ENCODE peak calls at places on chromosomes 5 and 9, in six cellular contexts. U, O, Y, W, J and Z are unnamed samples.

GRCh38 chr9:85089188-85089969 is 419.9 kb downstream of the NTRK2 start:
- DNase-seq in U (no peak), O (no peak), Y (no peak), W (no peak), J (no peak), Z (no peak)

GRCh38 chr5:50978903-50979302 is 312.5 kb downstream of the PARP8 start:
- DNase-seq in U (no peak), O (no peak), Y (no peak), W (no peak), J (no peak), Z (no peak)

GRCh38 chr5:175609504-175609903 is 48.4 kb upstream of the HRH2 start:
- DNase-seq in U (no peak), O (no peak), Y (no peak), W (no peak), J (no peak), Z (no peak)

GRCh38 chr5:14305045-14305444 is 161.9 kb downstream of the TRIO start:
- DNase-seq in U (no peak), O (no peak), Y (no peak), W (peak), J (peak), Z (no peak)

GRCh38 chr5:102554728-102555127 is 55.9 kb upstream of the SLCO6A1 start:
- DNase-seq in U (no peak), O (no peak), Y (no peak), W (no peak), J (peak), Z (no peak)

GRCh38 chr5:168882283-168882682 is 303.1 kb upstream of the PANK3 start:
- DNase-seq in U (no peak), O (no peak), Y (no peak), W (no peak), J (no peak), Z (no peak)

GRCh38 chr5:13019729-13020128 is 924.8 kb downstream of the DNAH5 start:
- DNase-seq in U (no peak), O (no peak), Y (no peak), W (no peak), J (no peak), Z (no peak)

GRCh38 chr5:113052041-113052795 is 75.6 kb downstream of the DCP2 start:
- DNase-seq in U (no peak), O (no peak), Y (no peak), W (no peak), J (no peak), Z (no peak)

GRCh38 chr5:163914911-163915310 is 409.5 kb downstream of the MAT2B start:
- DNase-seq in U (no peak), O (no peak), Y (no peak), W (no peak), J (peak), Z (peak)

GRCh38 chr5:179509239-179509638 is 41.1 kb upstream of the RUFY1 start:
- DNase-seq in U (no peak), O (no peak), Y (no peak), W (no peak), J (no peak), Z (no peak)

GRCh38 chr5:163408311-163408923 is 29.0 kb upstream of the CCNG1 start:
- DNase-seq in U (peak), O (peak), Y (peak), W (peak), J (peak), Z (peak)

GRCh38 chr9:133672503-133673259 is 36.5 kb downstream of the DBH start:
- DNase-seq in U (no peak), O (no peak), Y (no peak), W (no peak), J (no peak), Z (no peak)

GRCh38 chr5:107418902-107419301 is 251.8 kb downstream of the EFNA5 start:
- DNase-seq in U (no peak), O (no peak), Y (no peak), W (no peak), J (no peak), Z (no peak)

GRCh38 chr5:4700082-4700481 is 440.0 kb upstream of the ADAMTS16 start:
- DNase-seq in U (peak), O (peak), Y (peak), W (no peak), J (no peak), Z (no peak)

GRCh38 chr5:132406144-132406783 is 36.8 kb downstream of the SLC22A5 start:
- DNase-seq in U (no peak), O (no peak), Y (no peak), W (no peak), J (no peak), Z (no peak)

GRCh38 chr5:139640432-139641115 is 7.6 kb upstream of the CXXC5 start:
- DNase-seq in U (no peak), O (peak), Y (peak), W (no peak), J (no peak), Z (no peak)

GRCh38 chr9:18699749-18700148 is 225.8 kb downstream of the ADAMTSL1 start:
- DNase-seq in U (no peak), O (no peak), Y (no peak), W (no peak), J (no peak), Z (no peak)

GRCh38 chr9:18705763-18706372 is 231.9 kb downstream of the ADAMTSL1 start:
- DNase-seq in U (no peak), O (no peak), Y (no peak), W (no peak), J (no peak), Z (no peak)

GRCh38 chr9:18706648-18707047 is 232.7 kb downstream of the ADAMTSL1 start:
- DNase-seq in U (no peak), O (no peak), Y (no peak), W (no peak), J (no peak), Z (no peak)

GRCh38 chr9:18700714-18701113 is 226.8 kb downstream of the ADAMTSL1 start:
- DNase-seq in U (no peak), O (no peak), Y (no peak), W (no peak), J (no peak), Z (no peak)

GRCh38 chr9:18703086-18703750 is 229.3 kb downstream of the ADAMTSL1 start:
- DNase-seq in U (no peak), O (no peak), Y (no peak), W (peak), J (no peak), Z (no peak)
- TF ChIP-seq CTCF in U (no peak), O (no peak), Y (no peak), W (no peak), J (no peak), Z (no peak)

DNA sequence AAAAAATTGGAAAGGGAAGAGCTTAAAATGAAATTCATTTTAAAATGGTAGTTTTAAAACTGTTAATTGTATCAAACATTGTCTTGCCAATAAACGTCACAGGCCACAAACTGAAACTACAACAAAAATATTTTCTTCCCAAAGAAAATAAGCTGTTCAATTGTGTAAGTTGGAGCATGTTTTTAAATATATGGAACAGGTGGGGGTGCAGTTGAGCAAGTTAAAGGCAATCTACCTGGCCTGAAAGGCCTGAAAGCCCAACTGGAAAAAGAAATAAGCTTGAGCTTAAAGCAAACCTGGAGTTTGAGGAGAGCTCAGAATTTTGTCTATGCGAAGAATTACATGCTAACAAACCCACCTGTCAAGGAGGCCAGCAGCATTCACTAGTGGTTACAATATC is 439.5 kb downstream of the ACTL7B start:
- DNase-seq in U (no peak), O (no peak), Y (no peak), W (peak), J (peak), Z (no peak)
- TF ChIP-seq CTCF in U (no peak), O (peak), Y (no peak), W (no peak), J (no peak), Z (no peak)

DNA sequence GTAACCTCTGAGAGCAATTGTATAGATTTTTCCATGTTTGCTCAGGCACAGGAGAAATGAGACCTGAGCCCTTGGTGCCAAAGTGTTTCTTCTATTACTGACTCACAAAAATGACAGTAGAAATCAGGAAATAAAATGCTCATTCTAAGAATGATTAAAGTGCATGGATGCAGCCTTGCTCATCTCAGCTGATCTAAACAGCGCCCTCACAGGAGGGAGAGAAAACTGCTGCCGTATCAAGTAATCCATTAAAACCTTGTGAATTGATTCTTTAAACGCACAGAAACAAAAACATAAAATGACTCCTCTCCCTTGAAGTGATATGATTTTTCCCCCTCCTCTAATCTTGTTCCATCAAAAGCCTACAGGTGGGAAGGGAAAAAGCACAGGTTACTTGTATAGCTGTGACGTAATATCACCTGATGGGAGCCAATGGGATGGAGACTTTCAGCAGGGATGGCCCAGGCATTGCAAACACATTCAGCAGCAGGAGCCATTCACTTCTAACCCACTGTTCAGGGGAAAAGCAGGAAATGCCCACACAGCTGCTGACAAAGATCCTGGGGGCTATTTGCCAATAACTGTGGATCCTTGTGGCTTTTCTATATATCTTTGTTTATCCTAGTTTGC is 76.7 kb downstream of the PLCXD3 start:
- DNase-seq in U (peak), O (no peak), Y (no peak), W (peak), J (no peak), Z (no peak)
- TF ChIP-seq CTCF in U (peak), O (peak), Y (peak), W (peak), J (no peak), Z (no peak)

DNA sequence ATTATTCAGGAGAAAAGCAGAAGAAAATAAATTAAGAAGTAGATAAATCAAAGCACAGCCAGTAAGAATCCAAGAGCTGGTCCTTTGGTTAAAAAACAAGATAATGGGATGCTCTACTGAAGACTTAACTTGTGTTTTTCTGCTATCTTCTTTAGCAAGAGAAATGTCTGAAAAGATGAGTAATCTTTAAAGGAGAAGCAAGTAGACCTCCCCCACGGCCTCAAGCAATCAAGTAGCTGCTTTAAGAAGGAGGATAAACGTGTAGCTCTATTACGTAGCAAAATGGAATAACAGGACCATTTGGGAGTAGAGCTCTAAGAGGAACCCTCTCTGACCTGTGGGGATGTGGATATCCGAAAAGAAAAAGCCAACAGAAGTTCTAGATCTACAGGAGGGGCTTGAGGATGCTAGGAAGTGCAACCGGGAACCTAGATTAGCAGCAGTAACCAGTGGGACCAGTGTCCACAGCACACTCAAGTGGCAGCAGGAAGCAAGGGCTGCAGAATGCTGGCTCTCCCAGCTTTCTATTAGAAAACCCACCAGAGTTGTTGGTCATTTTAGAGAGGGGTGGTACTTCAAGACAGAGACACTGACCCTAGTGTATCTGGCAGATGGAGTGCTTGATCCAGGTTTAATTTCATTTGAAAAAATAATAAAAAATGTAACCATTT is 185.4 kb downstream of the GABBR2 start:
- DNase-seq in U (peak), O (no peak), Y (no peak), W (peak), J (peak), Z (no peak)
- TF ChIP-seq CTCF in U (no peak), O (peak), Y (peak), W (peak), J (no peak), Z (no peak)

GRCh38 chr5:170403675-170404074 is 14.5 kb upstream of the KCNMB1 start:
- DNase-seq in U (peak), O (no peak), Y (no peak), W (no peak), J (no peak), Z (no peak)
- TF ChIP-seq CTCF in U (no peak), O (no peak), Y (peak), W (no peak), J (no peak), Z (no peak)

GRCh38 chr5:173304591-173304988 is 23.6 kb downstream of the STC2 start:
- DNase-seq in U (no peak), O (no peak), Y (no peak), W (no peak), J (no peak), Z (no peak)

GRCh38 chr5:173303878-173304590 is 24.2 kb downstream of the STC2 start:
- DNase-seq in U (peak), O (no peak), Y (no peak), W (peak), J (peak), Z (no peak)

GRCh38 chr5:173300389-173301047 is 27.7 kb downstream of the STC2 start:
- DNase-seq in U (no peak), O (no peak), Y (no peak), W (no peak), J (no peak), Z (no peak)

GRCh38 chr5:173301695-173302545 is 26.3 kb downstream of the STC2 start:
- DNase-seq in U (no peak), O (no peak), Y (no peak), W (no peak), J (no peak), Z (no peak)

DNA sequence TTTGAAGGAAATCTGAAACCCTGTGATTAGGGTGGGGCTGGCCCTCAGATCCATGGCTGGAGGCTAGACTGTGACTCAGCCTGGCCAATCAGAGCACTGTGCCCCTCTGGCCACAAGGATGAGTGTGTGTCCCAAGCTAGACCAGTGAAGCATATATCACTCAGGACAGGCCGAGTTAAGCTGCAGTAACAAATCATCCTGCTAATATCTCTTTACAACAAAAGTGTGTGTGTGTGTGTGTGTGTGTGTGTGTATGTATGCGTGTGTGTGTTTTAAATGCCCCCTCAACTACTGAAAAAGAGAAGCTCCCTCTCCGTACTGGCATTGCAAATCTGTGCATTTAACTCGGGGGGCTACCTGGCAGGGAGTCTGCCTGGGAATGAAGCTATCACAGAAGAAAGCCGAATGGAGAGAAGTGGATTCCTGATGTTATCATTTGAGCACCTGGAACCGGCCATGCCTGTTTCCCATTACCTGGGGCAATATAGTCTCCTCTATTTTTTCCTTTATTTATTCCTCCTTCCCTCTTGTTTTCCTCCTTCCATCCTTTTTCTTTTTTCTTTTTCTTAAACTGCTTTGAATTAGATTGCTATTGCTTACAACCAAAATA is 25.6 kb downstream of the STC2 start:
- DNase-seq in U (no peak), O (no peak), Y (no peak), W (peak), J (peak), Z (no peak)
- TF ChIP-seq CTCF in U (no peak), O (no peak), Y (no peak), W (no peak), J (no peak), Z (no peak)

DNA sequence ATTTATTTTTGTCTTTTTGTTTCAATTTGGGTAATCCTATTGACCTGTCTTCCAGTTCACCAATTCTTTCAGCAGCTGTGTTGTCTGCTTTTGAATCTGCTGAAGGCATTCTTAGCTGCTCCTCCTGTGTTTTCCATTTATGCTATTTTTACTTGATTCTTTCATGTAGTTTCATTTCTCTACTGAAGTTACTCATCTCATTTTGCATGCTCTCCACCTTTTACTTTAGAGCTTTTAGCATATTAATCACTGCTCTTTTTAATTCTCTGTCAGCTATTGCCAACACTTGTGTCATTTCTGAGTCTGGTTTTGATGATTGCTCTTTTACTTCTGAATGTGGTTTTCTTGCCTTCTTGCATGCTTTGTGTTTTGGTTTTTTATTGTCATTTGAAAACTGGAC is 496.0 kb upstream of the CLINT1 start:
- DNase-seq in U (no peak), O (no peak), Y (no peak), W (no peak), J (no peak), Z (no peak)
- TF ChIP-seq CTCF in U (no peak), O (no peak), Y (no peak), W (no peak), J (no peak), Z (no peak)

GRCh38 chr9:74379718-74380117 is 117.4 kb upstream of the RORB start:
- DNase-seq in U (peak), O (peak), Y (peak), W (no peak), J (peak), Z (no peak)
- TF ChIP-seq CTCF in U (peak), O (peak), Y (peak), W (no peak), J (no peak), Z (no peak)